ENCODE peak calls at places on chromosomes 4 and X, in ten cellular contexts. G is AG09309, M is HFF-Myc, C is fibroblast of lung, W is A549, S is brain microvascular endothelial cell, B is left ventricle myocardium inferior, Z is left lung, H is thoracic aorta, A is astrocyte. I is an unnamed sample.

GRCh38 chr4:77015390-77015789 is 60.4 kb downstream of the CCNI start:
- DNase-seq in G (no peak), M (no peak), C (peak), W (no peak), S (peak), B (no peak), Z (no peak), H (no peak), A (peak), I (no peak)

GRCh38 chrX:15675490-15675921 is 10.9 kb upstream of the CLTRN start:
- DNase-seq in G (peak), M (peak), C (no peak), W (peak), S (peak), B (peak), Z (peak), H (peak), A (no peak), I (peak)

GRCh38 chr4:158139086-158139485 is 33.7 kb downstream of the GASK1B start:
- DNase-seq in G (no peak), M (no peak), C (peak), W (peak), S (no peak), B (no peak), Z (no peak), H (no peak), A (peak), I (no peak)

GRCh38 chrX:16628954-16629595 is 20.9 kb upstream of the S100G start:
- DNase-seq in G (no peak), M (no peak), C (peak), W (no peak), S (peak), B (no peak), Z (no peak), H (no peak), A (peak), I (no peak)

GRCh38 chr4:165288639-165289428 is 38.6 kb upstream of the MSMO1 start:
- DNase-seq in G (peak), M (peak), C (peak), W (no peak), S (peak), B (no peak), Z (no peak), H (no peak), A (peak), I (no peak)

GRCh38 chrX:108131471-108131870 is 39.9 kb downstream of the ATG4A start:
- DNase-seq in G (no peak), M (no peak), C (peak), W (peak), S (peak), B (no peak), Z (no peak), H (no peak), A (peak), I (no peak)

GRCh38 chrX:6981718-6982406 is 165.7 kb upstream of the STS start:
- DNase-seq in G (no peak), M (no peak), C (no peak), W (no peak), S (no peak), B (no peak), Z (no peak), H (no peak), A (no peak), I (no peak)

GRCh38 chr4:150886597-150886996 is 128.5 kb downstream of the LRBA start:
- DNase-seq in G (no peak), M (no peak), C (no peak), W (no peak), S (no peak), B (no peak), Z (no peak), H (no peak), A (no peak), I (no peak)

GRCh38 chrX:20265726-20266681 is 705 bp downstream of the RPS6KA3 start:
- DNase-seq in G (no peak), M (no peak), C (peak), W (peak), S (no peak), B (peak), Z (peak), H (no peak), A (no peak), I (no peak)

GRCh38 chrX:46573896-46574336 is 351 bp downstream of the CHST7 start:
- DNase-seq in G (no peak), M (no peak), C (peak), W (peak), S (peak), B (peak), Z (peak), H (no peak), A (peak), I (no peak)

GRCh38 chrX:8105531-8105930 is 65.5 kb downstream of the VCX2 start:
- DNase-seq in G (no peak), M (no peak), C (no peak), W (no peak), S (no peak), B (no peak), Z (no peak), H (no peak), A (no peak), I (no peak)

GRCh38 chrX:7215842-7216241 is 67.9 kb upstream of the PUDP start:
- DNase-seq in G (no peak), M (no peak), C (peak), W (no peak), S (no peak), B (no peak), Z (no peak), H (no peak), A (peak), I (peak)

GRCh38 chr4:89837385-89837995 is 529 bp upstream of the SNCA start:
- DNase-seq in G (no peak), M (no peak), C (peak), W (peak), S (peak), B (no peak), Z (no peak), H (no peak), A (peak), I (no peak)

GRCh38 chr4:1010522-1011021 is 854 bp upstream of the FGFRL1 start:
- DNase-seq in G (peak), M (no peak), C (peak), W (peak), S (peak), B (peak), Z (peak), H (peak), A (peak), I (peak)

GRCh38 chr4:566508-567295 is 9.4 kb downstream of the TMEM271 start:
- DNase-seq in G (no peak), M (no peak), C (no peak), W (no peak), S (no peak), B (no peak), Z (no peak), H (no peak), A (no peak), I (no peak)

GRCh38 chr4:153409924-153410501 is 56.1 kb upstream of the TMEM131L start:
- DNase-seq in G (no peak), M (no peak), C (peak), W (no peak), S (no peak), B (no peak), Z (no peak), H (no peak), A (peak), I (no peak)

GRCh38 chrX:1086444-1087409 is 125.7 kb downstream of the CRLF2 start:
- DNase-seq in G (no peak), M (peak), C (no peak), W (peak), S (peak), B (no peak), Z (no peak), H (no peak), A (no peak), I (no peak)

GRCh38 chr4:2830632-2831610 is 12.7 kb upstream of the ADD1 start:
- DNase-seq in G (no peak), M (no peak), C (no peak), W (no peak), S (no peak), B (peak), Z (no peak), H (no peak), A (no peak), I (no peak)

GRCh38 chr4:81084029-81084428 is 53.5 kb downstream of the BMP3 start:
- DNase-seq in G (peak), M (peak), C (peak), W (peak), S (peak), B (no peak), Z (no peak), H (no peak), A (peak), I (no peak)

GRCh38 chr4:46432923-46433322 is 43.0 kb upstream of the GABRA2 start:
- DNase-seq in G (no peak), M (no peak), C (peak), W (no peak), S (no peak), B (no peak), Z (no peak), H (no peak), A (no peak), I (no peak)

GRCh38 chr4:100981447-100982204 is 365.7 kb downstream of the PPP3CA start:
- DNase-seq in G (peak), M (no peak), C (peak), W (no peak), S (no peak), B (no peak), Z (no peak), H (no peak), A (peak), I (peak)

GRCh38 chr4:24686866-24687672 is 102.7 kb upstream of the DHX15 start:
- DNase-seq in G (no peak), M (no peak), C (no peak), W (peak), S (peak), B (peak), Z (no peak), H (no peak), A (no peak), I (no peak)
- TF ChIP-seq CTCF in G (peak), M (peak), C (peak), W (peak), S (peak), B (peak), Z (peak), H (no peak), A (peak), I (peak)

GRCh38 chr4:74654230-74654681 is 140.1 kb downstream of the BTC start:
- DNase-seq in G (no peak), M (no peak), C (peak), W (peak), S (peak), B (no peak), Z (no peak), H (no peak), A (peak), I (no peak)
- H3K4me3 ChIP-seq in G (no peak), M (no peak), C (no peak), W (peak), S (no peak), B (no peak), Z (no peak), H (no peak), A (no peak), I (no peak)

GRCh38 chr4:113907559-113907958 is 71.9 kb downstream of the ARSJ start:
- DNase-seq in G (no peak), M (no peak), C (no peak), W (no peak), S (no peak), B (no peak), Z (no peak), H (no peak), A (no peak), I (no peak)

GRCh38 chr4:113899260-113900177 is 79.9 kb downstream of the ARSJ start:
- DNase-seq in G (no peak), M (no peak), C (no peak), W (no peak), S (no peak), B (no peak), Z (no peak), H (no peak), A (no peak), I (no peak)

GRCh38 chr4:113905301-113905700 is 74.1 kb downstream of the ARSJ start:
- DNase-seq in G (no peak), M (no peak), C (no peak), W (no peak), S (no peak), B (no peak), Z (no peak), H (no peak), A (no peak), I (no peak)

GRCh38 chr4:113901994-113902787 is 77.3 kb downstream of the ARSJ start:
- DNase-seq in G (no peak), M (no peak), C (no peak), W (no peak), S (no peak), B (no peak), Z (peak), H (no peak), A (no peak), I (no peak)
- TF ChIP-seq CTCF in G (no peak), M (no peak), C (no peak), W (no peak), S (no peak), B (no peak), Z (no peak), H (no peak), A (no peak), I (no peak)

DNA sequence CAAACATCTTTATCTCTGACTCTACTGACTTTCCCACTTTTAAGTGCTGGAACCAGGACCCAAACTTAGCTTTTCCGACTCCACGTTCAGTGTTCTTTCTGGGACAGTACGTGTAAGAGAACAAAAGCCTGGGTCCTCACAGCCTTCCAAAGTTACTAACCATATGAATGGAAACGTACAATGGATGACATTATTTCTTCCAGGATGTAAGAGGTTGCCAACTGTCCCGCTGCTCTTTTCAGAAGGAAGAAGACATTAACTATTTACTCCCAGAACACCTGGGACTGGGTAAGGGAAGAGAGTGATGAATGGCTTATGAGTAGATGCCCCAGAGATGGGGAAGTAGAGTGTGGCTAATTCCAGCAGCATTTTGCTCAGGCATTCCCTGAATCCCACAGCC is 114.7 kb downstream of the TRAPPC11 start:
- DNase-seq in G (no peak), M (no peak), C (no peak), W (no peak), S (no peak), B (no peak), Z (no peak), H (no peak), A (no peak), I (no peak)
- H3K4me3 ChIP-seq in G (no peak), M (no peak), C (no peak), W (no peak), S (no peak), B (no peak), Z (no peak), H (no peak), A (no peak), I (no peak)

GRCh38 chr4:184748251-184748652 is 14.4 kb upstream of the CENPU start:
- DNase-seq in G (no peak), M (no peak), C (no peak), W (no peak), S (no peak), B (peak), Z (peak), H (no peak), A (no peak), I (no peak)

GRCh38 chr4:184751585-184751956 is 17.7 kb upstream of the CENPU start:
- DNase-seq in G (no peak), M (no peak), C (no peak), W (no peak), S (no peak), B (no peak), Z (no peak), H (no peak), A (no peak), I (no peak)

GRCh38 chr4:184752496-184753275 is 18.8 kb upstream of the CENPU start:
- DNase-seq in G (no peak), M (no peak), C (no peak), W (no peak), S (no peak), B (no peak), Z (no peak), H (no peak), A (no peak), I (no peak)

GRCh38 chr4:184747034-184747830 is 13.3 kb upstream of the CENPU start:
- DNase-seq in G (no peak), M (no peak), C (no peak), W (no peak), S (no peak), B (peak), Z (peak), H (no peak), A (no peak), I (no peak)

DNA sequence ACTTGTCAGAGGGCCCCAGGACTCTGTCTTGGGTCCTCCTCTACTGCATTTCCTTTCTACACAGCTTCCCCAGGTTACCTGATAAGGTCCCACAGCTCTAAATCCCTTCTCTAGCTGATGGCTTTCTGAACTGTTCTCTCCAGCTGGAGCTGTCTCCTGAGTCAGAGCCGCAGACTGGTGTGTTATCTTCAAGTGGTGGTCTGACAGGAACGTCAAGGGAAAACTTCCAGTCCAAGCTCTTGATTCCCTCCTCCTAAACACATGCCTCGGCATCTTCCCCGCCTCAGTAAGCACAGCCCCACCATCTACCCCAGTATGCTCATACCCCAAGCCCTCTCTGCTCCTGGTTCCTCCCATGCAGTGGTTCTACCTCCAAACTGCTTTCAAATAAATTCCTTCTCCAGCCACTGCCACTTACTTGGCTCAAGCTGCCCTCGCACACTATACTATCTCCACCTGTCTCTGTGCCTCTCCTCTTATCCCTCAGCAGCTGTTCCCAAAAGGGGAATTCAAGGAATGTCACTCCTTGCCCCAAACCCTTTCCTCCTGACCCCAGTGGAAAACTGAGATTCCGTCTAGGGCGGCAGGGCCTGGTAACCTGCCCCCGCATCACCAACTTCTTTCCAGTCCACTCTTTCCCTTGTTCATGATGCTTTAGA is 17.2 kb upstream of the CENPU start:
- DNase-seq in G (no peak), M (no peak), C (peak), W (no peak), S (no peak), B (no peak), Z (no peak), H (no peak), A (peak), I (no peak)
- TF ChIP-seq CTCF in G (no peak), M (no peak), C (no peak), W (no peak), S (no peak), B (no peak), Z (no peak), H (no peak), A (no peak), I (no peak)

GRCh38 chr4:17624821-17625220 is 10.4 kb downstream of the MED28 start:
- DNase-seq in G (no peak), M (no peak), C (no peak), W (no peak), S (no peak), B (no peak), Z (no peak), H (no peak), A (no peak), I (no peak)

GRCh38 chr4:17619416-17620105 is 5.1 kb downstream of the MED28 start:
- DNase-seq in G (no peak), M (no peak), C (no peak), W (no peak), S (peak), B (no peak), Z (no peak), H (no peak), A (no peak), I (no peak)

GRCh38 chr4:17618926-17619325 is 4.5 kb downstream of the MED28 start:
- DNase-seq in G (no peak), M (no peak), C (no peak), W (no peak), S (no peak), B (no peak), Z (no peak), H (no peak), A (no peak), I (no peak)

DNA sequence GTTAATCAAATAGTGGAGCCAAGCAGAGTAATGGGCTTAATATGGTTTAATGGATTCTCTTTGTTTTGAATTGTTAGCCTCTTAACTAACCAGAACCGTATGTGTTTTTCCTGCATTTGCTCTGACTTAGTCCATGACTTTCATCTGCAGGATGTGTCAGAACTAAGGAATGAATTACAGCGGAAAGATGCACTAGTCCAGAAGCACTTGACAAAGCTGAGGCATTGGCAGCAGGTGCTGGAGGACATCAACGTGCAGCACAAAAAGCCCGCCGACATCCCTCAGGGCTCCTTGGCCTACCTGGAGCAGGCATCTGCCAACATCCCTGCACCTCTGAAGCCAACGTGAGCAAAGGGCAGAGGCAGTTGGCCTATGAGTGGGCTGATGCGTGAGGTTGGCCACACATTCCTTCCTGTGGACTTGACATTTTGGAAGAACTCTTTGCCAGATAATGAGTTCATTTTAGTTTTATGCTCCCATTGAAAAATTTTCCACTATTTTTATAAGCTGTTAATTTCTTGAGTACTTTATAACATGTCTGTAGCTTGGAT is 9.1 kb downstream of the MED28 start:
- DNase-seq in G (no peak), M (peak), C (peak), W (no peak), S (no peak), B (no peak), Z (no peak), H (no peak), A (peak), I (no peak)
- H3K4me3 ChIP-seq in G (no peak), M (no peak), C (no peak), W (no peak), S (no peak), B (no peak), Z (no peak), H (no peak), A (no peak), I (no peak)

GRCh38 chrX:134396174-134396573 is 63.8 kb upstream of the HPRT1 start:
- DNase-seq in G (no peak), M (no peak), C (no peak), W (peak), S (no peak), B (no peak), Z (no peak), H (no peak), A (peak), I (no peak)
- TF ChIP-seq CTCF in G (peak), M (peak), C (peak), W (peak), S (peak), B (peak), Z (peak), H (peak), A (peak), I (peak)

GRCh38 chrX:101993335-101993734 is 61.5 kb upstream of the ZMAT1 start:
- DNase-seq in G (no peak), M (no peak), C (no peak), W (no peak), S (no peak), B (no peak), Z (no peak), H (no peak), A (no peak), I (no peak)
- H3K4me3 ChIP-seq in G (no peak), M (no peak), C (no peak), W (no peak), S (no peak), B (no peak), Z (no peak), H (no peak), A (no peak), I (no peak)

I was measured in AG04449.